ENCODE peak calls at places on chromosomes 2 and 18, in four cellular contexts. L is MM.1S, Q is PC-9, Y is PC-3. B is an unnamed sample. For H3F3A, the result is how much of the 10 kb centered on the place peaks cover.

GRCh38 chr2:15666776-15667578 is 75.3 kb downstream of the DDX1 start:
- DNase-seq in L (no peak), Q (no peak), Y (no peak), B (no peak)

GRCh38 chr2:6986894-6987487 is 69.8 kb downstream of the RNF144A start:
- DNase-seq in L (no peak), Y (no peak), Q (no peak), B (no peak)

GRCh38 chr2:240502059-240502429 is 55.7 kb downstream of the ANKMY1 start:
- DNase-seq in L (no peak), Y (no peak), Q (no peak), B (no peak)

GRCh38 chr2:233236820-233237589 is 14.5 kb upstream of the ATG16L1 start:
- DNase-seq in Y (no peak), L (no peak), Q (no peak), B (no peak)

GRCh38 chr18:73959341-73959740 is 188.3 kb downstream of the FBXO15 start:
- DNase-seq in Y (no peak), Q (no peak), L (no peak), B (no peak)

GRCh38 chr2:154639997-154640396 is 58.5 kb upstream of the KCNJ3 start:
- DNase-seq in Y (no peak), L (no peak), Q (no peak), B (no peak)

GRCh38 chr2:207075456-207075855 is 90.3 kb downstream of the KLF7 start:
- DNase-seq in Q (no peak), L (no peak), Y (no peak), B (no peak)

GRCh38 chr2:236523249-236523648 is 46.4 kb upstream of the ACKR3 start:
- DNase-seq in L (no peak), Q (no peak), Y (no peak), B (no peak)

GRCh38 chr2:215401896-215402379 is 33.9 kb downstream of the FN1 start:
- DNase-seq in L (no peak), Q (no peak), Y (peak), B (peak)

GRCh38 chr2:164257794-164258193 is 363.5 kb downstream of the GRB14 start:
- DNase-seq in Q (no peak), L (peak), Y (no peak), B (peak)

GRCh38 chr2:213266421-213266820 is 17.8 kb upstream of the SPAG16 start:
- DNase-seq in Q (no peak), Y (no peak), L (no peak), B (no peak)

GRCh38 chr2:12935226-12935625 is 218.5 kb downstream of the TRIB2 start:
- DNase-seq in Y (no peak), Q (no peak), L (no peak), B (no peak)

GRCh38 chr2:149375801-149376349 is 45.5 kb downstream of the LYPD6 start:
- DNase-seq in L (no peak), Q (no peak), Y (no peak), B (peak)

GRCh38 chr2:67329513-67329912 is 67.6 kb upstream of the ETAA1 start:
- DNase-seq in L (no peak), Q (no peak), Y (no peak), B (no peak)

GRCh38 chr2:138177693-138178092 is 213.4 kb downstream of the HNMT start:
- DNase-seq in L (no peak), Y (no peak), Q (no peak), B (no peak)

GRCh38 chr2:191845248-191845715 is 1.6 kb downstream of the CAVIN2 start:
- DNase-seq in L (no peak), Y (no peak), Q (no peak), B (no peak)

GRCh38 chr2:62266433-62267038 is 70.6 kb downstream of the B3GNT2 start:
- DNase-seq in L (no peak), Q (no peak), Y (peak), B (peak)

GRCh38 chr2:88831792-88832248 is 140.3 kb downstream of the RPIA start:
- DNase-seq in L (peak), Q (no peak), Y (peak), B (peak)

GRCh38 chr2:162072976-162073775 is 839 bp downstream of the DPP4 start:
- DNase-seq in Q (no peak), Y (no peak), L (no peak), B (peak)

GRCh38 chr2:119433636-119434327 is 2.1 kb downstream of the TMEM37 start:
- DNase-seq in Y (no peak), Q (no peak), L (no peak), B (no peak)

GRCh38 chr2:82084679-82085392 is 1780.3 kb upstream of the LRRTM1 start:
- DNase-seq in Y (peak), L (no peak), Q (no peak), B (no peak)

GRCh38 chr2:5164806-5165525 is 527.2 kb upstream of the SOX11 start:
- DNase-seq in L (no peak), Q (no peak), Y (peak), B (peak)

GRCh38 chr2:160334028-160334729 is 134.1 kb upstream of the ITGB6 start:
- DNase-seq in Y (peak), L (no peak), Q (peak), B (peak)

GRCh38 chr2:634670-635395 is 42.4 kb downstream of the TMEM18 start:
- DNase-seq in Y (peak), L (no peak), Q (peak), B (no peak)

GRCh38 chr2:212526059-212526458 is 12.5 kb downstream of the ERBB4 start:
- DNase-seq in Y (no peak), L (no peak), Q (no peak), B (no peak)

GRCh38 chr2:180604077-180604476 is 376.3 kb upstream of the UBE2E3 start:
- DNase-seq in Q (no peak), Y (peak), L (peak), B (peak)

GRCh38 chr2:26704441-26704977 is 12.0 kb downstream of the KCNK3 start:
- DNase-seq in Y (peak), Q (no peak), L (no peak), B (peak)

GRCh38 chr2:240981273-240981672 is 17.1 kb upstream of the SNED1 start:
- DNase-seq in Q (no peak), Y (no peak), L (no peak), B (peak)

GRCh38 chr2:36507408-36507812 is 90.6 kb downstream of the FEZ2 start:
- DNase-seq in Y (peak), L (peak), Q (no peak), B (peak)

GRCh38 chr2:196159223-196159892 is 12.0 kb downstream of the STK17B start:
- DNase-seq in L (no peak), Q (no peak), Y (peak), B (no peak)

GRCh38 chr2:196162586-196163180 is 8.7 kb downstream of the STK17B start:
- DNase-seq in Q (no peak), Y (no peak), L (no peak), B (no peak)

GRCh38 chr2:196163285-196163684 is 8.1 kb downstream of the STK17B start:
- DNase-seq in L (no peak), Q (no peak), Y (no peak), B (no peak)

GRCh38 chr2:196160966-196161365 is 10.4 kb downstream of the STK17B start:
- DNase-seq in L (no peak), Q (no peak), Y (no peak), B (no peak)

GRCh38 chr2:196160101-196160500 is 11.3 kb downstream of the STK17B start:
- DNase-seq in L (peak), Y (peak), Q (peak), B (peak)
- H3F3A ChIP-seq in L (half or more), Y (under half), Q (under half), B (under half)

GRCh38 chr2:86347401-86347800 is 10.0 kb upstream of the REEP1 start:
- DNase-seq in Y (no peak), L (no peak), Q (no peak), B (no peak)
- H3F3A ChIP-seq in Y (under half), L (under half), Q (under half), B (under half)

GRCh38 chr18:59712311-59712710 is 15.1 kb upstream of the CCBE1 start:
- DNase-seq in Q (peak), L (no peak), Y (peak), B (no peak)

GRCh38 chr18:59717291-59717690 is 20.1 kb upstream of the CCBE1 start:
- DNase-seq in Q (no peak), L (no peak), Y (no peak), B (no peak)

GRCh38 chr18:59715966-59716369 is 18.7 kb upstream of the CCBE1 start:
- DNase-seq in Q (peak), L (no peak), Y (peak), B (peak)

GRCh38 chr18:59718108-59719057 is 21.2 kb upstream of the CCBE1 start:
- DNase-seq in Y (peak), Q (peak), L (no peak), B (peak)

DNA sequence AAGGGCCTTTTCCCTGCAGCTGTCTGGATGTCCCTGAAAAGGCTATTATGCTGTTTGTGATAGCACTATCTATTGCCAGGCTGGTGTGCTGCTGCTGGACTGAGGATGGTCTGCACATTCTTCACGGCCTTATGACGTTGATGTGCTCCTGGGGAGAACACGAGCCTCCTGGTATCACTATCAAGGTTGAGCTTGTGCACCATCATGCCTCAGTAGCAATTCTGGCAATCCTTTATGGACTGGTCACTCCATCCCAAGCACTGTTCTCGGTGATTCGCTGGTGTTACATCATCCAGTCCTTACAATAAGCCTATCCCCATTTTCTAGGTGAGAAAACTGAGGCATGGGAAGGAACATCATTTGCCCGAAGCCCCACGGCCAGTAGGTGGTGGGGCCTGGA is 18.2 kb upstream of the CCBE1 start:
- DNase-seq in Y (no peak), L (no peak), Q (no peak), B (peak)
- H3F3A ChIP-seq in Y (under half), L (under half), Q (under half), B (half or more)

DNA sequence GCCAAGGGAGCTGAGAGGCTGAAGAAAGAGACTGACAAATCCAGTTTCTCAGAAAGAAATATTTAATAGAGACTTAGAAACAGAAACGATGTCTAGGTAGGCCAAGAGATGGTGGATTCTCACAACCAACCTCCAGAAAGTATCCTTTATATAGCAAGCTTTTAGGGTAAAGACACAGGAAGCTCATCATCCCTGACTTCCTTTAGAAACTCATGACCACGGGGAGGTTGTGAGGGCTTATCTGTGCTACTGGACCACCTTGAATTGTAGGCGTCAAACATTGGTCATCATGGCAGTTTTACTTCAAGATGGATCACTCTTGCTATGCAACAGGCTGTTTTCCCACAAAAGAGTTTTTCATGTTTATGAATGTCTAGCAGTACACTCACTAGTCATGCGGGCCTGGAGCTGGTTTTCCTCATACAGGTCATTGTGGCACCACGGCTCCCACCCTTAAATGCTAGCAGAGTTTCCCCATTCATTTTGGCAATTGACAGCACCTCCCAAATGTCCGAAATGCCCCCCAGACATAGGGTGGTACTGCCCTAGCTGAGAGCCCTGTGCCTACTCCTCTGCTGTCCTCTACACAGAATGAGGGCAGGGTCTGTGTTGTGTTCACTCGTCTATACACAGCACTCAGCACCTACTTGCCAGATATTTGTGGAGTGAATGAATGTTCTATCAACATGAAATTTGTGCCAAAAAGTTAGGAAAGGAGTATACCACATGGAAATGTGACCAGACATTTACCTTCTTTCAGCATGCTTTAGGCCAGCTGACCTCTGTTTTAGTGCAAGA is 89.0 kb downstream of the TMEM247 start:
- DNase-seq in Y (no peak), L (no peak), Q (no peak), B (no peak)
- H3F3A ChIP-seq in Y (under half), L (half or more), Q (under half), B (under half)

DNA sequence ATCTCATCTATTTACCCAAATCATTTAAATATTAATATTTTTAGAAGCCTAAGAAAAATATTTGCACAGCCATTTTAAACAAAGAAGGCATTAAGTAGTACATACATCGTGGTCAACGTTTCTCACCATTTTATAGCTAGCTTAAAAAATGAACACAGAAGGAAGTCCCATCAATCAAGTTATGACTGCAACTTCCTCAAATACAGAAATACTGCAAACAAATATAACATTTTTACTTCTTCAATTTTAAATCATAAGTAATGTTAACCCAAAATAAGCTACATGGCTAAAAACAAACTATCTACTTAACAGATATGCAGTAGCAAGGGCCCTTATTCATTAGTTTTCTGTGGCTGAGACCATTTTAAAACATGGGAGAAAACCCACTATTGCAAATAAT is 30.6 kb downstream of the ITSN2 start:
- DNase-seq in L (no peak), Q (no peak), Y (no peak), B (no peak)
- H3F3A ChIP-seq in L (under half), Q (under half), Y (under half), B (under half)